ENCODE peak calls at places on chromosome 19, in four cellular contexts. O, G, A and C are unnamed samples.

GRCh38 chr19:15683411-15683810 is 10.5 kb downstream of the CYP4F12 start:
- DNase-seq in O (no peak), G (no peak), A (no peak), C (no peak)

GRCh38 chr19:17075860-17076538 is 422 bp downstream of the MYO9B start:
- DNase-seq in O (no peak), G (peak; percentile 33), A (peak; percentile 45), C (peak; percentile 12)

GRCh38 chr19:911197-912033 is 1.6 kb downstream of the R3HDM4 start:
- DNase-seq in O (no peak), G (no peak), A (no peak), C (no peak)

GRCh38 chr19:33905937-33906577 is 109.4 kb downstream of the KCTD15 start:
- DNase-seq in O (peak; percentile 90), G (no peak), A (peak; percentile 86), C (peak; percentile 3)

GRCh38 chr19:29714953-29715694 is at the start of gene C19orf12:
- DNase-seq in O (peak; percentile 64), G (peak; percentile 23), A (peak; percentile 74), C (no peak)

GRCh38 chr19:41863209-41863931 is 3.3 kb downstream of the RPS19 start:
- DNase-seq in O (no peak), G (no peak), A (no peak), C (no peak)

GRCh38 chr19:54551950-54552912 is 21.4 kb upstream of the LILRA2 start:
- DNase-seq in O (no peak), G (no peak), A (no peak), C (no peak)

GRCh38 chr19:29404015-29404414 is 121.8 kb upstream of the VSTM2B start:
- DNase-seq in O (no peak), G (no peak), A (no peak), C (no peak)

GRCh38 chr19:14375055-14375581 is 6.1 kb upstream of the ADGRE5 start:
- DNase-seq in O (no peak), G (no peak), A (peak; percentile 51), C (no peak)

GRCh38 chr19:29628661-29629385 is 22.7 kb downstream of the POP4 start:
- DNase-seq in O (no peak), G (no peak), A (no peak), C (no peak)

GRCh38 chr19:14556662-14557188 is 15.1 kb downstream of the NDUFB7 start:
- DNase-seq in O (peak; percentile 79), G (peak; percentile 77), A (peak; percentile 81), C (peak; percentile 70)

GRCh38 chr19:35959040-35959967 is 23.1 kb downstream of the LRFN3 start:
- DNase-seq in O (no peak), G (no peak), A (peak; percentile 51), C (no peak)

GRCh38 chr19:28500319-28500718 is 712.6 kb downstream of the UQCRFS1 start:
- DNase-seq in O (no peak), G (no peak), A (no peak), C (no peak)

GRCh38 chr19:35041548-35042055 is at the start of gene HPN:
- DNase-seq in O (peak; percentile 66), G (no peak), A (no peak), C (no peak)

GRCh38 chr19:55377356-55378131 is 918 bp downstream of the TMEM190 start:
- DNase-seq in O (no peak), G (no peak), A (no peak), C (no peak)

GRCh38 chr19:39943586-39943985 is 9.2 kb upstream of the FCGBP start:
- DNase-seq in O (no peak), G (no peak), A (no peak), C (no peak)

GRCh38 chr19:48970923-48971395 is 5.8 kb downstream of the FTL start:
- DNase-seq in O (no peak), G (peak; percentile 77), A (peak; percentile 82), C (peak; percentile 62)

GRCh38 chr19:50536662-50537305 is 23.1 kb upstream of the ASPDH start:
- DNase-seq in O (no peak), G (no peak), A (no peak), C (no peak)

GRCh38 chr19:54209748-54210494 is 9.3 kb downstream of the RPS9 start:
- DNase-seq in O (peak; percentile 76), G (peak; percentile 98), A (peak; percentile 69), C (peak; percentile 99)

GRCh38 chr19:23823952-23824389 is 65.3 kb upstream of the ZNF681 start:
- DNase-seq in O (no peak), G (no peak), A (no peak), C (no peak)
- TF ChIP-seq CTCF in O (no peak), G (no peak), A (no peak), C (peak; percentile 28)

DNA sequence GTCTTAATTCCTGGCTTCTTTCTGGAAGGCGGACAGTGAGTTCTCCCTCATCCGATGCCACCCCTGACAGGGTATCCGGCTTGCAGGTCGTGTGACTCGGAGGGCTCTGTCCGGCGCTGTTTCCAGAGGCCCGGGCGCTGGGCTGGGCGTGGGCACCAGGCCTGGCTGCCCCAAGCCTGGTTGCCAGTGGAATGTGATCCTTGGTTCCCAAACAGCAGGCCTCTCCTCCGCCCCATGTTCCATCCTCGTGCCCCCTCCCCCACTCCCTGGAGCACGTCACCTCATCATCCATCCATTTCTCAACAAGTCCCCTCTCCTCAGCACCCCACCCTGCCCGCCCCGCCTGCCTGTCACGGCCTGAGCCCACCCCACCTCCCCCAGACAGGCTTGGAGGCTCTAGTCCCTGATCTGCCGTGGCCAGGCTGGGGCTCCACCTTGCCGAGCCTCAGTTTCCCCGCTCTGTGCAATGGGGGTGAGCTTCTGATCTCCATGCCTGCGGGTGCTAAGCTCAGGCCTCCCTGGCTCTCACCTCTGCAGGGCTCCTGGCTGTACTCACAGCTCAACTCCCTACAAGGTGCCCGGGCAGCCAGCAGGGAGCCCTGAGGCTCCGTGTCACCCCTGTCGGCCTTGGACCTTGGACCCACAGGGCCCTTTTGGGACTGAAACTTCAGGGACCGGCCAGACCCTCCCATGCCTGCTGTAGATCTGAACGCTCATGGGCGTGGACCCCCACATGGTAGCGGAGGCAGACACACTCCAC is 2.3 kb downstream of the TBXA2R start:
- DNase-seq in O (no peak), G (no peak), A (no peak), C (no peak)
- H3K4me3 ChIP-seq in O (no peak overlapping the region), G (no peak overlapping the region), A (no peak overlapping the region), C (no peak overlapping the region)

GRCh38 chr19:51986309-51987291 is at the start of gene ZNF350:
- DNase-seq in O (peak; percentile 85), G (peak; percentile 97), A (peak; percentile 96), C (peak; percentile 97)
- H3K27ac ChIP-seq in O (peak within 1 kb of the TSS; percentile 88), G (peak within 1 kb of the TSS; percentile 38), A (peak within 1 kb of the TSS; percentile 73), C (peak within 1 kb of the TSS; percentile 70)

GRCh38 chr19:5824791-5825577 is 14.5 kb downstream of the FUT6 start:
- DNase-seq in O (no peak), G (no peak), A (no peak), C (no peak)

GRCh38 chr19:5822181-5822844 is 17.2 kb downstream of the FUT6 start:
- DNase-seq in O (no peak), G (no peak), A (no peak), C (no peak)

GRCh38 chr19:5821521-5822180 is 16.8 kb downstream of the NRTN start:
- DNase-seq in O (no peak), G (no peak), A (no peak), C (no peak)

GRCh38 chr19:5820785-5821184 is 15.9 kb downstream of the NRTN start:
- DNase-seq in O (no peak), G (no peak), A (no peak), C (no peak)

GRCh38 chr19:5823579-5824281 is 15.8 kb downstream of the FUT6 start:
- DNase-seq in O (no peak), G (no peak), A (no peak), C (no peak)
- TF ChIP-seq CTCF in O (no peak), G (peak; percentile 10), A (no peak), C (peak; percentile 25)

GRCh38 chr19:13024958-13025653 is 29.8 kb downstream of the NFIX start:
- DNase-seq in O (no peak), G (no peak), A (no peak), C (no peak)
- H3K4me3 ChIP-seq in O (peak overlapping the region; percentile 53), G (peak overlapping the region; percentile 55), A (peak overlapping the region; percentile 33), C (peak overlapping the region; percentile 9)